ENCODE peak calls at places on chromosomes 11 and 22, in seven cellular contexts. One of them, this sample, is unnamed.

GRCh38 chr11:72113170-72113808 is 794 bp upstream of the ANAPC15 start:
- DNase-seq in bronchial epithelial cell: peak; percentile 90
- DNase-seq in psoas muscle: no peak
- DNase-seq in AG04450: no peak
- DNase-seq in uterus: no peak
- DNase-seq in BJ: peak; percentile 61
- DNase-seq in PC-9: no peak
- DNase-seq in this sample: no peak

GRCh38 chr22:41699264-41700104 is at the start of gene MEI1:
- DNase-seq in bronchial epithelial cell: peak; percentile 52
- DNase-seq in psoas muscle: peak; percentile 92
- DNase-seq in AG04450: peak; percentile 30
- DNase-seq in uterus: peak; percentile 81
- DNase-seq in BJ: no peak
- DNase-seq in PC-9: no peak
- DNase-seq in this sample: peak; percentile 87

GRCh38 chr11:18307461-18308139 is 14.3 kb downstream of the HPS5 start:
- DNase-seq in bronchial epithelial cell: peak; percentile 91
- DNase-seq in psoas muscle: no peak
- DNase-seq in AG04450: no peak
- DNase-seq in uterus: no peak
- DNase-seq in BJ: no peak
- DNase-seq in PC-9: no peak
- DNase-seq in this sample: no peak

GRCh38 chr22:39308614-39309363 is 10.6 kb downstream of the RPL3 start:
- DNase-seq in bronchial epithelial cell: peak; percentile 86
- DNase-seq in psoas muscle: peak; percentile 85
- DNase-seq in AG04450: peak; percentile 83
- DNase-seq in uterus: peak; percentile 84
- DNase-seq in BJ: peak; percentile 82
- DNase-seq in PC-9: peak; percentile 82
- DNase-seq in this sample: no peak

GRCh38 chr22:21755855-21756284 is 20.3 kb upstream of the YPEL1 start:
- DNase-seq in bronchial epithelial cell: peak; percentile 85
- DNase-seq in psoas muscle: no peak
- DNase-seq in AG04450: peak; percentile 42
- DNase-seq in uterus: no peak
- DNase-seq in BJ: no peak
- DNase-seq in PC-9: no peak
- DNase-seq in this sample: no peak

GRCh38 chr22:30201970-30202369 is 44.6 kb downstream of the LIF start:
- DNase-seq in bronchial epithelial cell: peak; percentile 60
- DNase-seq in psoas muscle: no peak
- DNase-seq in AG04450: no peak
- DNase-seq in uterus: no peak
- DNase-seq in BJ: no peak
- DNase-seq in PC-9: no peak
- DNase-seq in this sample: no peak

GRCh38 chr22:36343720-36344105 is 44.1 kb downstream of the MYH9 start:
- DNase-seq in bronchial epithelial cell: no peak
- DNase-seq in psoas muscle: no peak
- DNase-seq in AG04450: no peak
- DNase-seq in uterus: no peak
- DNase-seq in BJ: no peak
- DNase-seq in PC-9: no peak
- DNase-seq in this sample: no peak

GRCh38 chr11:1158681-1159525 is 1.1 kb downstream of the MUC5AC start:
- DNase-seq in bronchial epithelial cell: no peak
- DNase-seq in psoas muscle: peak; percentile 44
- DNase-seq in AG04450: no peak
- DNase-seq in uterus: no peak
- DNase-seq in BJ: no peak
- DNase-seq in PC-9: no peak
- DNase-seq in this sample: no peak

GRCh38 chr11:19345848-19346681 is 105.3 kb upstream of the E2F8 start:
- DNase-seq in bronchial epithelial cell: no peak
- DNase-seq in psoas muscle: peak; percentile 56
- DNase-seq in AG04450: no peak
- DNase-seq in uterus: no peak
- DNase-seq in BJ: no peak
- DNase-seq in PC-9: no peak
- DNase-seq in this sample: peak; percentile 18

GRCh38 chr22:20663137-20663828 is 110.6 kb upstream of the SERPIND1 start:
- DNase-seq in bronchial epithelial cell: peak; percentile 95
- DNase-seq in psoas muscle: no peak
- DNase-seq in AG04450: no peak
- DNase-seq in uterus: no peak
- DNase-seq in BJ: no peak
- DNase-seq in PC-9: no peak
- DNase-seq in this sample: no peak

GRCh38 chr11:2576116-2576515 is 123.7 kb downstream of the KCNQ1OT1 start:
- DNase-seq in bronchial epithelial cell: no peak
- DNase-seq in psoas muscle: peak; percentile 45
- DNase-seq in AG04450: no peak
- DNase-seq in uterus: peak; percentile 6
- DNase-seq in BJ: no peak
- DNase-seq in PC-9: no peak
- DNase-seq in this sample: no peak

GRCh38 chr11:7967097-7967496 is 1.9 kb upstream of the NLRP10 start:
- DNase-seq in bronchial epithelial cell: peak; percentile 85
- DNase-seq in psoas muscle: no peak
- DNase-seq in AG04450: no peak
- DNase-seq in uterus: no peak
- DNase-seq in BJ: no peak
- DNase-seq in PC-9: no peak
- DNase-seq in this sample: no peak

GRCh38 chr11:1442163-1442562 is 44.4 kb downstream of the MOB2 start:
- DNase-seq in bronchial epithelial cell: no peak
- DNase-seq in psoas muscle: no peak
- DNase-seq in AG04450: no peak
- DNase-seq in uterus: no peak
- DNase-seq in BJ: no peak
- DNase-seq in PC-9: no peak
- DNase-seq in this sample: no peak

GRCh38 chr22:31122532-31123291 is at the start of gene INPP5J:
- DNase-seq in bronchial epithelial cell: peak; percentile 37
- DNase-seq in psoas muscle: no peak
- DNase-seq in AG04450: no peak
- DNase-seq in uterus: peak; percentile 67
- DNase-seq in BJ: no peak
- DNase-seq in PC-9: peak; percentile 48
- DNase-seq in this sample: peak; percentile 59

GRCh38 chr22:28142361-28142801 is 223.3 kb upstream of the PITPNB start:
- DNase-seq in bronchial epithelial cell: peak; percentile 5
- DNase-seq in psoas muscle: no peak
- DNase-seq in AG04450: peak; percentile 75
- DNase-seq in uterus: peak; percentile 36
- DNase-seq in BJ: peak; percentile 96
- DNase-seq in PC-9: peak; percentile 1
- DNase-seq in this sample: no peak

DNA sequence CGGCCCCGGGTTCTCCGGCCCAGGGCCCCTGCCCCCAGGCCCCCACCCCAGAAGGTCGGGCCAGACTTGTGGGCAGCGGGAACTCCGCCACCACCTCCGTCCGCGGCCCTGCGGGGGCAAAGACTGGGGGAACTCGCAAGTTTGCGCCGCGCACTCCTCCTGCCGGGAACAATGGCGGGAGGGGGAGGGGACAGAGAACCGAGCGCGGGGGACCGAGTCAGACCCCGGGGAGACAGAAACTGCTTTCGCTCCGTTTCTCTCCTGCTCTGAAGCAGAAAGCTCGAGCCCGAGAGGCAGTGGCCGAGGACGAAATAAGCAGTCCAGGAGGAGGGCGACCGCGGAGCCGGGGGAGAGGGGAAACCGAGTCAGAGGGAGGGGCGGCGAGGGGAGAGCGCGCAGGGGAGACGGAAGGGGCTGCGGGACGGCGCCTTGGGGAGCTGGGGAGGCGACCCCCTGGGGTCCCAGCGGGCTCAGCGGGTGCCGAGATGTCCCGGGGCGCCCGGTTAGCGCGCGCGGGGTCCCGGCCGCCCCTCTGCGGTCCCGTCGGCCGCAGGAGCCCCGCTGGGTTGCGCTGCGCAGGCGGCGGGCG is 553 bp downstream of the TP53I11 start:
- DNase-seq in bronchial epithelial cell: no peak
- DNase-seq in psoas muscle: peak; percentile 71
- DNase-seq in AG04450: no peak
- DNase-seq in uterus: no peak
- DNase-seq in BJ: no peak
- DNase-seq in PC-9: no peak
- DNase-seq in this sample: no peak
- H3K4me3 ChIP-seq in bronchial epithelial cell: peak overlapping the region; percentile 43
- H3K4me3 ChIP-seq in psoas muscle: peak overlapping the region; percentile 79
- H3K4me3 ChIP-seq in AG04450: peak overlapping the region; percentile 71
- H3K4me3 ChIP-seq in uterus: peak overlapping the region; percentile 79
- H3K4me3 ChIP-seq in BJ: peak overlapping the region; percentile 92
- H3K4me3 ChIP-seq in PC-9: no peak overlapping the region
- H3K4me3 ChIP-seq in this sample: peak overlapping the region; percentile 99

DNA sequence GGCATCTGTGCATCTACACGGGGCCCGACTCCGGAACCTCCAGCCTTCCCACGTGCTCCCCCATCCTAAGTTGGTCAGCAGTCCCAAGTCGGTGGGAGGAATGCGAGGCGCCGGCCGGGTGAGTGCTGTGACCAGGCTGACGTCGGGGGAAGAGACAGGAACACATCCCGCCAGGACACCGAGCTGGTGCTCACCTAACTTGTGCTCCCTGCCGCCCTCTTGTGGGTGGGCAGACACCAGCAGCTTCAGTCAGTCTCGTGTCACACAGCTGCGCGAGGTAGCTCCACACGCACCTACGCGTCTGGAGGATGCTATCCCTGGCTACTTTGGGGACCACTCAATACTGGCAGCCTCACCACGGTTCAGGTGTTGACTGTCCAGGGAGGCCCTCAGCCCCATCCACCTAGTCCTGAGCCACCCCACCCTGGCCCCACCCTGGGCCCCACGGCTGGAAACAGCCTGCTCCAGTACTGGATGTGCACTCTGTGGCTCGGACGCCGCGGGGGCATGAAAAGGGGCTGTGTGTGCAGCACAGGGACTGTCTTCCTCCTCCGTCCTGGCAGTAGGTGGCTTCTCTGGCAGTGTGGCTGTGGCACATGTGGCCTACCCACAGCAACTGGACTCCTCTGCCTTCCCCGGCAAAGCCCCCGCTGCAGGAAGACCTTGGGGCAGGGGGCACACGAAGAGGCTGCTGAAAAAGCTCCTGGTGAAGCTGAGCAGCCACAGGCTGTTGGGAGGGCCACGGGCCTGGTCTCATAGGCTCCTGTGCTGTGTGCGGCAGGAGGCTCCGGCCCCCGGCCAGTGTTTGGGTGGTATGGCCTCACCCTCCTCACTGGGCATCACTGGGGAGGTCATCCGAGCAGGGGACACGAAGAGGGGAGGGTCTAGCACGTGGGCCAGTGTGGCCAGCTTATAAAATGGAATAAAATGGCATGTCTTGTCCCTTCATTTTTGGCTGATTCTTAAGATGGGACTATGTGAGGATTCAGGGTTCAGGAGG is 11.2 kb upstream of the BID start:
- DNase-seq in bronchial epithelial cell: peak; percentile 35
- DNase-seq in psoas muscle: peak; percentile 91
- DNase-seq in AG04450: no peak
- DNase-seq in uterus: no peak
- DNase-seq in BJ: no peak
- DNase-seq in PC-9: peak; percentile 68
- DNase-seq in this sample: peak; percentile 54
- TF ChIP-seq CTCF in bronchial epithelial cell: peak; percentile 90
- TF ChIP-seq CTCF in psoas muscle: peak; percentile 67
- TF ChIP-seq CTCF in AG04450: peak; percentile 47
- TF ChIP-seq CTCF in uterus: no peak
- TF ChIP-seq CTCF in BJ: peak; percentile 66
- TF ChIP-seq CTCF in PC-9: peak; percentile 70
- TF ChIP-seq CTCF in this sample: peak; percentile 66

DNA sequence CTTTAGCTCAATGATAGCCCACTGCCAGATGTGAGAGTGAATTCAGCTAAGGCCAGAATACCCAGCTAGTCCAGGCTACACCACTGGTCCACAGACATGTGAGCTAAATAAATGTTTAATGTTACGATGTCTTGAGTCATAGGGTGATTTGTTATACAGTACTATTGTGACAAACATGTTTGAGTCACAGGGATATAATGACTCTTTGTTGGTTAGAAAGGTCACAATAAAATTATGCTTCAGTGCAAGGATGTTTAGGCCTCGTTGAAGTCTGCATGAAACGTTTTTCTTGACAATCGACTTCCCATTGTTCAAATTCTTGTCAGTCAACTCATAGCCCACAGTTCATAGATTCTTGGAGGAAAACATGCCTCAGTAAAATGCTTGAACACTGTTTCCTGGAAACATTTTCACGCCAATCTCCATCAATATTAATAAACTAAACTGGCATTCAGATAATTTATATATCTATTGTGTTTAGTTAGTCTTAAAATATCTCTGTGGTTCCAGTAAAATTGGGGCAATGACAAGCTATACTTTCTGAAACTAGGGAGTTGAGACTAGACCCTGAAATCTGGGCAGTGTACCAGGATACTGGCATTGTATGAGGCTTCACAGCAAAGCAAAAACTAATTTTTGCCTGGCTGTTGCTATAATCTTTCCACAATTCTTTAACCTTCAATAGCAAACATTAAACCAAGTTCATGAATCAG is 650.8 kb upstream of the KIRREL3 start:
- DNase-seq in bronchial epithelial cell: peak; percentile 1
- DNase-seq in psoas muscle: no peak
- DNase-seq in AG04450: peak; percentile 59
- DNase-seq in uterus: no peak
- DNase-seq in BJ: peak; percentile 78
- DNase-seq in PC-9: no peak
- DNase-seq in this sample: no peak
- H3K4me3 ChIP-seq in bronchial epithelial cell: no peak overlapping the region
- H3K4me3 ChIP-seq in psoas muscle: no peak overlapping the region
- H3K4me3 ChIP-seq in AG04450: no peak overlapping the region
- H3K4me3 ChIP-seq in uterus: no peak overlapping the region
- H3K4me3 ChIP-seq in BJ: no peak overlapping the region
- H3K4me3 ChIP-seq in PC-9: no peak overlapping the region
- H3K4me3 ChIP-seq in this sample: no peak overlapping the region

GRCh38 chr22:24559471-24559870 is 3.7 kb downstream of the SNRPD3 start:
- DNase-seq in bronchial epithelial cell: no peak
- DNase-seq in psoas muscle: no peak
- DNase-seq in AG04450: no peak
- DNase-seq in uterus: no peak
- DNase-seq in BJ: no peak
- DNase-seq in PC-9: no peak
- DNase-seq in this sample: no peak

GRCh38 chr22:24554316-24555159 is at the start of gene GUCD1:
- DNase-seq in bronchial epithelial cell: peak; percentile 18
- DNase-seq in psoas muscle: peak; percentile 65
- DNase-seq in AG04450: no peak
- DNase-seq in uterus: no peak
- DNase-seq in BJ: no peak
- DNase-seq in PC-9: peak; percentile 11
- DNase-seq in this sample: peak; percentile 22

GRCh38 chr22:24553597-24554315 is 1.2 kb downstream of the GUCD1 start:
- DNase-seq in bronchial epithelial cell: no peak
- DNase-seq in psoas muscle: peak; percentile 78
- DNase-seq in AG04450: no peak
- DNase-seq in uterus: no peak
- DNase-seq in BJ: no peak
- DNase-seq in PC-9: no peak
- DNase-seq in this sample: peak; percentile 56

GRCh38 chr22:24555160-24555495 is 190 bp upstream of the GUCD1 start:
- DNase-seq in bronchial epithelial cell: peak; percentile 92
- DNase-seq in psoas muscle: peak; percentile 100
- DNase-seq in AG04450: peak; percentile 97
- DNase-seq in uterus: peak; percentile 100
- DNase-seq in BJ: peak; percentile 95
- DNase-seq in PC-9: peak; percentile 94
- DNase-seq in this sample: peak; percentile 100

GRCh38 chr22:24555496-24556253 is at the start of gene SNRPD3:
- DNase-seq in bronchial epithelial cell: peak; percentile 81
- DNase-seq in psoas muscle: peak; percentile 96
- DNase-seq in AG04450: peak; percentile 82
- DNase-seq in uterus: peak; percentile 93
- DNase-seq in BJ: peak; percentile 46
- DNase-seq in PC-9: peak; percentile 81
- DNase-seq in this sample: peak; percentile 94
- TF ChIP-seq CTCF in bronchial epithelial cell: no peak
- TF ChIP-seq CTCF in psoas muscle: peak; percentile 16
- TF ChIP-seq CTCF in AG04450: peak; percentile 37
- TF ChIP-seq CTCF in uterus: no peak
- TF ChIP-seq CTCF in BJ: peak; percentile 35
- TF ChIP-seq CTCF in PC-9: no peak
- TF ChIP-seq CTCF in this sample: peak; percentile 54